ENCODE peak calls at places on chromosomes 11 and 22, in ten cellular contexts. K, X, V, O, C, L, S, I, M and T are unnamed samples.

GRCh38 chr11:44638032-44638431 is 72.6 kb downstream of the CD82 start:
- DNase-seq in M (no peak), S (no peak), X (no peak), L (no peak), C (no peak), I (no peak), K (no peak), V (no peak), O (no peak), T (no peak)

GRCh38 chr11:35491231-35491871 is 34.1 kb downstream of the PAMR1 start:
- DNase-seq in I (no peak), V (no peak), S (no peak), O (no peak), L (no peak), C (no peak), M (no peak), X (peak; percentile 96), K (no peak), T (no peak)

GRCh38 chr11:27012254-27012921 is 18.5 kb downstream of the FIBIN start:
- DNase-seq in I (no peak), S (no peak), C (no peak), O (peak; percentile 31), K (no peak), V (no peak), L (no peak), X (peak; percentile 88), M (peak; percentile 19), T (no peak)

GRCh38 chr22:23801886-23802377 is 15.2 kb downstream of the SMARCB1 start:
- DNase-seq in X (no peak), I (no peak), V (no peak), M (no peak), K (no peak), S (no peak), C (no peak), L (no peak), O (no peak), T (no peak)

GRCh38 chr11:13644997-13645667 is 23.3 kb upstream of the FAR1 start:
- DNase-seq in V (no peak), I (no peak), O (no peak), S (no peak), K (no peak), C (peak; percentile 26), X (no peak), L (no peak), M (no peak), T (no peak)

GRCh38 chr11:6646631-6647281 is 8.9 kb downstream of the DCHS1 start:
- DNase-seq in K (no peak), C (no peak), I (no peak), O (peak; percentile 40), V (no peak), X (peak; percentile 60), S (peak; percentile 65), M (no peak), L (peak; percentile 47), T (no peak)

GRCh38 chr11:3056296-3057068 is 741 bp downstream of the CARS1 start:
- DNase-seq in V (no peak), K (no peak), L (peak; percentile 31), C (no peak), I (peak; percentile 66), X (no peak), S (no peak), O (peak; percentile 54), M (peak; percentile 47), T (no peak)

GRCh38 chr11:27239305-27239942 is 123.6 kb downstream of the CCDC34 start:
- DNase-seq in V (no peak), M (no peak), X (peak; percentile 62), I (no peak), K (no peak), S (peak; percentile 53), L (no peak), C (no peak), O (no peak), T (no peak)

GRCh38 chr11:116061322-116061721 is 557.1 kb upstream of the CADM1 start:
- DNase-seq in L (no peak), I (no peak), C (no peak), X (no peak), M (no peak), O (no peak), K (no peak), S (no peak), V (no peak), T (no peak)

GRCh38 chr11:74453373-74453975 is 13.9 kb downstream of the KCNE3 start:
- DNase-seq in L (peak; percentile 64), X (peak; percentile 63), V (peak; percentile 82), M (peak; percentile 61), K (peak; percentile 62), I (peak; percentile 72), O (peak; percentile 86), C (peak; percentile 52), S (peak; percentile 61), T (no peak)

GRCh38 chr22:28237092-28237491 is 318.0 kb upstream of the PITPNB start:
- DNase-seq in V (no peak), C (no peak), S (no peak), K (no peak), O (no peak), L (no peak), I (no peak), X (peak; percentile 27), M (no peak), T (no peak)

GRCh38 chr11:22703040-22703439 is 36.6 kb downstream of the GAS2 start:
- DNase-seq in L (no peak), I (no peak), V (peak; percentile 18), O (peak; percentile 36), S (no peak), X (peak; percentile 77), K (no peak), C (peak; percentile 29), M (no peak), T (no peak)

GRCh38 chr11:68193018-68193417 is 20.1 kb downstream of the KMT5B start:
- DNase-seq in X (no peak), M (no peak), O (no peak), K (peak; percentile 43), L (no peak), S (no peak), I (no peak), C (no peak), V (no peak), T (no peak)

GRCh38 chr11:129846508-129847335 is 31.1 kb downstream of the TMEM45B start:
- DNase-seq in L (no peak), O (no peak), K (peak; percentile 89), V (no peak), X (peak; percentile 92), I (no peak), M (no peak), C (no peak), S (no peak), T (no peak)

DNA sequence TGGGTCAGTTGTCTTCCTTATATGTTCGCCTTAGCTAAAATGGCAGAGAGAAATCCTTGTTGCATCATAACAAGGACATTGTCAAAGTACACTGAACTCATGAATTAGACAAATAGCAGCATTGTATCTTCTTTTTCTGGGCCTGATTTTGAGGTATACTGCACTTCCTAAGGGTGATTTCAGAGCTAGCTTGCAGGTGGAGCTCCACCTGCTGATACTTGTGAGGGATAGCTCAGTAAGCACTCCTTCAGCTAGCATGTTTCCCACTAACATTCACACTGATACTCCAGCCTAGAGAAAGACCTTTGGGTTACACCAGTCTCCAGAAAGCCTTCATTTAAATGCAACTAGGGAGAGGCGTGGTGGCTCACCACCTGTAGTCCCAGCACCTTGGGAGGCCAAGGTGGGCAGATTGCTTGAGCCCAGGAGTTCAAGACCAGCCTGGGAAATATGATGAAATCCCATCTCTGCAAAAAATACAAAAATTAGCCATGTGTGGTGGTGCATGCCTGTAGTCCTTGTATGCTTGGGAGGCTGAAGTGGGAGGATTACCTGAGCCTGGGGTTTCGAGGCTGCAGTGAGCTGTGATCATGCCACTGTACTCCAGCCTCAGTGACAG is 29.8 kb downstream of the JAM3 start:
- DNase-seq in M (no peak), X (no peak), C (no peak), O (no peak), K (no peak), V (peak; percentile 2), S (no peak), I (no peak), L (no peak), T (no peak)
- TF ChIP-seq CTCF in M (peak; percentile 16), X (no peak), C (no peak), O (peak; percentile 19), K (no peak), V (peak; percentile 16), S (no peak), I (no peak), L (peak; percentile 6), T (no peak)

DNA sequence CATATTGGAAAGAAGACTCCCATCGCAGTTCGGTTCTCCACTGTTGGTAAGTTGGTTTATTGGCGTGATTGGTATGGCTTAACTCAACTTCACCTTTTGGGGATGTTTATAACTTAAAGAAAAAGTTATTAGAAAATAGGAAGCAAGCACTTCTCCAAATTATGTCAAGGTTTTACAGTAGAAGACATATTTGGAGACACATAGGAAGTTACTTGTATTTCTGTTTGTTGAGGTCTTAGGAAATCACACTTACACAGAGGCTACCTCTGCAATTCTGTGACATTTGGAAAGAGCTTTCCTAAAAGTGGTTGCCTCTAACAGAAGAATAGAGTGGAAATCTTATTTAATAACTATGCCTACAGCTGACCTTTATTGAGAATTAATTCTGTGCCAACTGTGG is 12.3 kb downstream of the CAT start:
- DNase-seq in M (no peak), L (no peak), C (no peak), I (no peak), X (no peak), O (no peak), V (no peak), S (no peak), K (no peak), T (no peak)
- H3K36me3 ChIP-seq in M (no peaks in the 10 kb centered on the region), L (no peaks in the 10 kb centered on the region), C (no peaks in the 10 kb centered on the region), I (peaks cover 59% of the 10 kb centered on the region), X (peaks cover 18% of the 10 kb centered on the region), O (peaks cover 10% of the 10 kb centered on the region), V (peaks cover 79% of the 10 kb centered on the region), S (peaks cover 21% of the 10 kb centered on the region), K (peaks cover 3% of the 10 kb centered on the region), T (peaks cover 15% of the 10 kb centered on the region)

DNA sequence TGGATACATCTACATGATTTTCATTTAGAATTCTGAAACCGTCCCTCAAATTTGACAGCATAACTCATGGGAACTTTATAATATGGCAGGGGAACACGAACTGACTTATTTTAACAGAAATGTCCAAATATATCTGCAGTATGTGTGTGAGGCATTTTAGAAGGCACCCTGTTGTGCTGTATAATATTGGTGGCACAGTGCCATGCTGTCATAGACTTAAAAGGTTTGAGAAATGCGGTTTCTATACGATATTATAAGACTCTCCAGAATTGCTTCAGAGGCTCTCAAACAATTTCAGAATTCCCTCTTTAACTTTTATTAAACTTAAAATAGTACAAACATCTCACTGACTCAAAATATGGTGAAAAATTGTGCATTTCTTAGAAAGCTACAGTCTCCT is 181.6 kb downstream of the MSANTD4 start:
- DNase-seq in C (no peak), K (no peak), V (no peak), M (no peak), L (no peak), S (no peak), X (no peak), I (no peak), O (no peak), T (no peak)
- TF ChIP-seq CTCF in C (no peak), K (no peak), V (no peak), M (no peak), L (no peak), S (no peak), X (no peak), I (no peak), O (no peak), T (no peak)

DNA sequence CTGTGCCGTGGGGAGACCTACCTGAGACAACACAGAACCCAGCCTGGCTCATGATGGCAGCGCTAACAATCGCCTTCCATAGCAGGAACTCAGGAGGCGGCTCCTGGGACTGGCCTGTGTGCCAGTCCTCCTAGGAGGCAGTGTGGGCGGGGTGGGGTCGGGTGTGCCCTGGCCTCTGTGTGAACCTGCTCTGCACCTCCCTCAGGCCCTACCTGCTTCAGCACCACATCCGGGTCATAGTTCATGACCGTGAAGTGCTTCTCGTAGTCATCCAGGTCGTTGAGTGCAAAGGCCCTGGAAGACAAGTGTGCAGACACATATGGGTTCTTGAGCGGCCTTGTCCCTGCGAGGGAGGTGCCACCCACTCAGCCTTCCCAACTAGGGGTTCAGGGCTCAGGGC is 15.3 kb downstream of the TTLL12 start:
- DNase-seq in O (peak; percentile 94), X (no peak), M (no peak), S (no peak), C (no peak), V (no peak), L (no peak), K (no peak), I (no peak), T (no peak)
- H3K36me3 ChIP-seq in O (no peaks in the 10 kb centered on the region), X (peaks cover 48% of the 10 kb centered on the region), M (no peaks in the 10 kb centered on the region), S (peaks cover 4% of the 10 kb centered on the region), C (no peaks in the 10 kb centered on the region), V (peaks cover 91% of the 10 kb centered on the region), L (peaks cover 11% of the 10 kb centered on the region), K (no peaks in the 10 kb centered on the region), I (peaks cover 17% of the 10 kb centered on the region), T (peaks cover 25% of the 10 kb centered on the region)